ENCODE peak calls at places on chromosome 13, in six cellular contexts. A is upper lobe of left lung, V is prostate gland, Y is suprapubic skin, S is Panc1, D is HCT116. F is an unnamed sample. For H3K36me3, the result is how much of the 10 kb centered on the place peaks cover.

GRCh38 chr13:29129616-29130015 is 309.5 kb downstream of the MTUS2 start:
- DNase-seq in Y (no peak), D (no peak), A (no peak), V (no peak), S (no peak), F (no peak)

GRCh38 chr13:56700324-56700723 is 440.4 kb upstream of the PRR20A start:
- DNase-seq in V (no peak), S (no peak), Y (no peak), A (no peak), D (no peak), F (no peak)

GRCh38 chr13:102812616-102813287 is 13.8 kb downstream of the BIVM start:
- DNase-seq in S (no peak), Y (no peak), D (no peak), A (no peak), V (no peak), F (no peak)

GRCh38 chr13:41589434-41589833 is 132.1 kb downstream of the RGCC start:
- DNase-seq in Y (no peak), D (no peak), A (no peak), S (no peak), V (no peak), F (no peak)

GRCh38 chr13:95679722-95680121 is 2.8 kb downstream of the DNAJC3 start:
- DNase-seq in Y (no peak), A (no peak), D (no peak), V (no peak), S (no peak), F (no peak)

GRCh38 chr13:24670927-24671326 is 9.3 kb upstream of the ATP12A start:
- DNase-seq in A (no peak), D (peak), Y (no peak), V (no peak), S (no peak), F (no peak)

GRCh38 chr13:45522571-45522970 is 57.8 kb downstream of the COG3 start:
- DNase-seq in V (no peak), D (no peak), A (no peak), Y (no peak), S (no peak), F (no peak)

GRCh38 chr13:28716511-28716910 is 2.3 kb downstream of the SLC46A3 start:
- DNase-seq in A (peak), S (peak), V (no peak), Y (no peak), D (peak), F (no peak)

GRCh38 chr13:81779896-81780295 is 1439.0 kb upstream of the SPRY2 start:
- DNase-seq in V (no peak), S (no peak), Y (no peak), A (no peak), D (no peak), F (no peak)

GRCh38 chr13:36418022-36418805 is 14.1 kb upstream of the CCNA1 start:
- DNase-seq in D (no peak), A (no peak), S (no peak), Y (no peak), V (no peak), F (no peak)

GRCh38 chr13:66506031-66506777 is 723.9 kb downstream of the PCDH9 start:
- DNase-seq in Y (no peak), S (no peak), D (no peak), V (no peak), A (no peak), F (no peak)

GRCh38 chr13:113933901-113934300 is 40.0 kb downstream of the C13orf46 start:
- DNase-seq in V (no peak), A (no peak), S (no peak), D (no peak), Y (peak), F (no peak)

GRCh38 chr13:87368639-87369038 is 302.5 kb upstream of the SLITRK5 start:
- DNase-seq in S (no peak), D (no peak), Y (no peak), V (no peak), A (no peak), F (no peak)

GRCh38 chr13:19618925-19619324 is 14.5 kb upstream of the MPHOSPH8 start:
- DNase-seq in A (no peak), D (peak), Y (no peak), S (no peak), V (no peak), F (no peak)

GRCh38 chr13:44191504-44192171 is 182.0 kb upstream of the SERP2 start:
- DNase-seq in Y (no peak), D (peak), V (peak), A (peak), S (no peak), F (no peak)

GRCh38 chr13:112246731-112247470 is 129.3 kb upstream of the SPACA7 start:
- DNase-seq in A (no peak), S (no peak), D (no peak), V (no peak), Y (peak), F (peak)

GRCh38 chr13:74576504-74576903 is 442.3 kb upstream of the KLF12 start:
- DNase-seq in Y (no peak), S (no peak), D (no peak), V (no peak), A (no peak), F (no peak)

GRCh38 chr13:107808388-107808787 is 406.9 kb downstream of the LIG4 start:
- DNase-seq in V (no peak), S (no peak), A (no peak), Y (no peak), D (no peak), F (no peak)

GRCh38 chr13:41674246-41674645 is 216.9 kb downstream of the RGCC start:
- DNase-seq in Y (no peak), S (no peak), V (no peak), A (no peak), D (no peak), F (no peak)

GRCh38 chr13:23855360-23855759 is 33.8 kb downstream of the MIPEP start:
- DNase-seq in S (no peak), D (no peak), A (no peak), V (no peak), Y (no peak), F (no peak)

GRCh38 chr13:113904411-113904810 is 40.5 kb upstream of the GAS6 start:
- DNase-seq in S (peak), V (no peak), D (no peak), Y (peak), A (peak), F (no peak)

GRCh38 chr13:40433577-40433976 is 232.9 kb downstream of the FOXO1 start:
- DNase-seq in A (no peak), V (no peak), D (no peak), Y (no peak), S (no peak), F (no peak)

GRCh38 chr13:42039457-42039945 is 8.9 kb upstream of the DGKH start:
- DNase-seq in A (no peak), Y (no peak), V (peak), D (peak), S (no peak), F (no peak)

GRCh38 chr13:31322025-31322424 is 122.2 kb downstream of the B3GLCT start:
- DNase-seq in Y (peak), D (no peak), V (no peak), S (no peak), A (no peak), F (no peak)

GRCh38 chr13:97319088-97319487 is 97.0 kb downstream of the MBNL2 start:
- DNase-seq in V (no peak), A (no peak), S (no peak), Y (no peak), D (no peak), F (no peak)

GRCh38 chr13:114248011-114248410 is 13.3 kb downstream of the CDC16 start:
- DNase-seq in Y (no peak), V (no peak), S (no peak), D (no peak), A (no peak), F (no peak)

GRCh38 chr13:96141032-96141431 is 51.1 kb downstream of the HS6ST3 start:
- DNase-seq in D (no peak), A (no peak), Y (no peak), V (no peak), S (peak), F (no peak)

GRCh38 chr13:80196756-80197155 is 144.2 kb downstream of the SPRY2 start:
- DNase-seq in Y (no peak), A (no peak), D (no peak), S (no peak), V (no peak), F (no peak)

GRCh38 chr13:106602178-106602577 is 34.2 kb upstream of the ARGLU1 start:
- DNase-seq in A (peak), Y (no peak), D (no peak), V (no peak), S (no peak), F (no peak)

GRCh38 chr13:54301085-54301484 is 1272.5 kb downstream of the OLFM4 start:
- DNase-seq in V (no peak), D (no peak), S (no peak), A (no peak), Y (no peak), F (no peak)

GRCh38 chr13:95714142-95714832 is 37.3 kb downstream of the DNAJC3 start:
- DNase-seq in Y (no peak), S (peak), V (no peak), A (no peak), D (no peak), F (no peak)

GRCh38 chr13:110430391-110431338 is 123.6 kb downstream of the COL4A2 start:
- DNase-seq in Y (no peak), A (no peak), S (no peak), D (no peak), V (no peak), F (no peak)
- H3K36me3 ChIP-seq in Y (under half), A (under half), S (under half), D (under half), V (under half), F (under half)

DNA sequence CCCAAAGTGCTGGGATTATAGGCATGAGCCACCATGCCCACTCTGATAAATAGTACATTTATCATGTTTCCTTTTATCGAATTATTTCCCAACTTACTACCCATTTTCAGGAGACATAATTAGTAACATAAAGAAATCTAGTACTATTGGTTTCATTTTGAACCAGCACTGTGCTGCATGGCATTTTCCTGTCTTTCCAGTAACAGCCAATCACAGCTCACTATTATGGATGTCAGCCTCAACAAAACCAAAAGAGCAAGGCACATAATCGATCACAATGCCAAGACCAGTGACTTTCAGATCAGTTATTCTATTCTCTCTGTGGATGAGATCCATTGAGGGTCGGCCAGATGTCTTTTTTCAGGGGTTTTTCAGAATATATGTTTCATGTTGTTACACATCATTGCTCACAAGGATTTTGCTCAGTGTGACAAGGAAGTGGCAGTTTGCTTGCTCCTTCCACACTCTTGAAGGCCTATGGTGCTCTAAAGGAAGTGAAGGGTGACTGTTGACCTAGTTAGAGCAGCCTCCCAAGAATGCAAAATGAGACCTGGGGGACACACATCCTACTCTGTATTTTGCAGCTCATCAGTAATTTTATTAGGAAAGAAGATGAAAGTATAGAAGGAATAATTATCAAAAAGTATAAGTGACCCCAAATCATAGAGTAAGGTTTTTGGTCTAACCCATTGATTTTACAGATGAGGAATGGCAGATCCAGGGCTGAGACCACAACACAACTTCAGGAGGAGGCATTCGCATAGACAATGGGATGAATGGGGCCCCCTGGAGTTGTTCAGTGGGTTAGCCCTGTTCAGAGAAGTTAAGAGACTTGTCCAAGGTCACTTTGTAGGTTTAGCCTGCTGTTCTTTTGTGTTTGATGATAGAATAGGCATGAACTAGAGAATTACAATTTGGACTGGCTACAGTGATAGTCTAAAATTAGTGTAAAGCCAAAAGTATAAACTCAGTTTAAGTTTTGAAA is 233.6 kb downstream of the KCNRG start:
- DNase-seq in A (no peak), D (no peak), S (no peak), Y (no peak), V (no peak), F (no peak)
- TF ChIP-seq POLR2AphosphoS5 in A (no peak), D (no peak), S (no peak), Y (no peak), V (no peak), F (no peak)

DNA sequence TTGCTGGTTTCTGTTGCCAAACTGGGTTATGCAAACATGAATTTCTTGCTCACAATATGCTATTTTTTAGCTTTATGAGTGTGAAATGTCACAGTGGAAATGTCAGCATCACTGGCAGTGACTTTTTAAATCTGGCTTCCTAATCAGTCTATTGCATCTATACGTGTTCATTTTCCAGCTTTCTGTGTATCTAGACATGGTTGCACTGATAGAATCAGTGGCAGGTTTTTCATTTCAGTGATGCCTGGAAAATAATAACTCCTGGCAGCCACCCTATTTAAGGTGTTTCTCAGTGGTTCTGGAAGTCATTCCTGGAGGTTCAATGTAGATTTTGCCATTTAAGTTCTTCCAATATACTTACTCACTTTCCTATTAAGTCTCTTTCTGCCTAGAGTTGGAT is 146.7 kb downstream of the SLITRK6 start:
- DNase-seq in A (no peak), D (no peak), Y (no peak), V (no peak), S (no peak), F (no peak)
- H3K36me3 ChIP-seq in A (under half), D (under half), Y (under half), V (under half), S (under half), F (under half)

GRCh38 chr13:91358384-91358776 is 10.9 kb downstream of the MIR17HG start:
- DNase-seq in S (no peak), Y (no peak), V (no peak), A (no peak), D (no peak), F (no peak)

GRCh38 chr13:91355099-91355825 is 7.8 kb downstream of the MIR17HG start:
- DNase-seq in Y (no peak), V (no peak), D (no peak), S (no peak), A (no peak), F (no peak)

GRCh38 chr13:91355826-91356710 is 8.6 kb downstream of the MIR17HG start:
- DNase-seq in V (no peak), S (no peak), Y (no peak), D (no peak), A (no peak), F (no peak)

GRCh38 chr13:91357613-91358383 is 10.3 kb downstream of the MIR17HG start:
- DNase-seq in D (no peak), A (no peak), S (no peak), Y (no peak), V (no peak), F (no peak)

GRCh38 chr13:91356919-91357612 is 9.6 kb downstream of the MIR17HG start:
- DNase-seq in Y (no peak), A (no peak), S (no peak), V (no peak), D (no peak), F (no peak)
- TF ChIP-seq POLR2AphosphoS5 in Y (no peak), A (no peak), S (no peak), V (no peak), D (no peak), F (no peak)

DNA sequence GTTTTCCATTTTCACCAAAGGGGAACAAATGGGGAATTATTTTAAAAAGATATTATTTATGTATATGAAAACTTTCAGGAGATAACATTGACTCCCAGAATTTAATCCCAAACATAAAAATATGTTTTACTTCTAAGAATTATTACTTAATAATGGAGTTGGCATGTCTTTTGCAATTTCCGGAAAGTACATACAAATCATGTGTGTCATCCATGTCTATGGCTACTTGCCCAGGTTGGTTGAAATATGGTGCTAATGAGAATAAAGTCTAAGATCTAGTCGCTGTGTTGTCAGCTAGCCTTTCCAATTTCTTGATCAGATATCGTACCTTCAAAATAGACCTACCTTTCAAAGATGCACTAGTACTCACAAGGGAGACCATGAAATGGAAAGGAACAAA is 1003.2 kb upstream of the PCDH20 start:
- DNase-seq in Y (no peak), S (no peak), V (no peak), A (no peak), D (no peak), F (no peak)
- H3K36me3 ChIP-seq in Y (under half), S (under half), V (under half), A (under half), D (under half), F (under half)

F was measured in vagina.